ENCODE peak calls at places on chromosome 18, in six cellular contexts. One of them, this sample, is unnamed.

GRCh38 chr18:389658-390357 is 110.7 kb downstream of the COLEC12 start:
- DNase-seq in amniotic stem cell: no peak
- DNase-seq in RKO: no peak
- DNase-seq in NCI-H2081: no peak
- DNase-seq in Daoy: no peak
- DNase-seq in T follicular helper cell: no peak
- DNase-seq in this sample: no peak

GRCh38 chr18:65955747-65956146 is 204.9 kb downstream of the CDH7 start:
- DNase-seq in Daoy: no peak
- DNase-seq in RKO: no peak
- DNase-seq in amniotic stem cell: no peak
- DNase-seq in NCI-H2081: no peak
- DNase-seq in T follicular helper cell: no peak
- DNase-seq in this sample: no peak

GRCh38 chr18:46650681-46651080 is 6.3 kb downstream of the LOXHD1 start:
- DNase-seq in T follicular helper cell: no peak
- DNase-seq in Daoy: no peak
- DNase-seq in NCI-H2081: no peak
- DNase-seq in amniotic stem cell: no peak
- DNase-seq in RKO: no peak
- DNase-seq in this sample: no peak

GRCh38 chr18:74395006-74395405 is 62.1 kb downstream of the DIPK1C start:
- DNase-seq in RKO: no peak
- DNase-seq in NCI-H2081: no peak
- DNase-seq in T follicular helper cell: no peak
- DNase-seq in amniotic stem cell: no peak
- DNase-seq in Daoy: no peak
- DNase-seq in this sample: no peak

GRCh38 chr18:24090876-24091275 is 48.0 kb upstream of the CABYR start:
- DNase-seq in NCI-H2081: no peak
- DNase-seq in RKO: no peak
- DNase-seq in Daoy: no peak
- DNase-seq in amniotic stem cell: no peak
- DNase-seq in T follicular helper cell: no peak
- DNase-seq in this sample: no peak

GRCh38 chr18:48928787-48929186 is 22.0 kb downstream of the SMAD7 start:
- DNase-seq in NCI-H2081: peak
- DNase-seq in amniotic stem cell: no peak
- DNase-seq in RKO: no peak
- DNase-seq in T follicular helper cell: peak
- DNase-seq in Daoy: peak
- DNase-seq in this sample: peak

GRCh38 chr18:58776084-58776483 is 88.6 kb upstream of the ZNF532 start:
- DNase-seq in Daoy: peak
- DNase-seq in NCI-H2081: no peak
- DNase-seq in amniotic stem cell: no peak
- DNase-seq in RKO: no peak
- DNase-seq in T follicular helper cell: no peak
- DNase-seq in this sample: no peak

GRCh38 chr18:47911877-47912276 is 18.6 kb downstream of the SMAD2 start:
- DNase-seq in RKO: no peak
- DNase-seq in amniotic stem cell: no peak
- DNase-seq in T follicular helper cell: no peak
- DNase-seq in Daoy: no peak
- DNase-seq in NCI-H2081: no peak
- DNase-seq in this sample: no peak

GRCh38 chr18:22703883-22704626 is 229.1 kb upstream of the RBBP8 start:
- DNase-seq in amniotic stem cell: no peak
- DNase-seq in T follicular helper cell: no peak
- DNase-seq in Daoy: peak
- DNase-seq in NCI-H2081: peak
- DNase-seq in RKO: peak
- DNase-seq in this sample: peak

GRCh38 chr18:72868666-72869661 is 1.2 kb upstream of the NETO1 start:
- DNase-seq in NCI-H2081: no peak
- DNase-seq in T follicular helper cell: no peak
- DNase-seq in RKO: no peak
- DNase-seq in amniotic stem cell: peak
- DNase-seq in Daoy: peak
- DNase-seq in this sample: no peak

This sample was measured in NCI-H1436.